ENCODE peak calls at places on chromosomes 13 and 19, in seven cellular contexts. One of them, this sample, is unnamed.
A peak's percentile ranks its signal among the peaks of the same experiment; 100 is the strongest.

GRCh38 chr13:52949044-52949443 is 79.6 kb upstream of the OLFM4 start:
- DNase-seq in CD8-positive, alpha-beta T cell: no peak
- DNase-seq in heart left ventricle: no peak
- DNase-seq in OCI-LY7: no peak
- DNase-seq in PC-3: no peak
- DNase-seq in heart right ventricle: no peak
- DNase-seq in H1: no peak
- DNase-seq in this sample: no peak

GRCh38 chr13:109100705-109101104 is 471.3 kb downstream of the MYO16 start:
- DNase-seq in CD8-positive, alpha-beta T cell: no peak
- DNase-seq in heart left ventricle: no peak
- DNase-seq in OCI-LY7: no peak
- DNase-seq in PC-3: peak; percentile 22
- DNase-seq in heart right ventricle: no peak
- DNase-seq in H1: no peak
- DNase-seq in this sample: no peak

GRCh38 chr13:30332516-30333165 is 25.3 kb upstream of the KATNAL1 start:
- DNase-seq in CD8-positive, alpha-beta T cell: no peak
- DNase-seq in heart left ventricle: no peak
- DNase-seq in OCI-LY7: peak; percentile 65
- DNase-seq in PC-3: peak; percentile 63
- DNase-seq in heart right ventricle: no peak
- DNase-seq in H1: no peak
- DNase-seq in this sample: no peak

GRCh38 chr19:40279761-40280607 is 5.2 kb downstream of the AKT2 start:
- DNase-seq in CD8-positive, alpha-beta T cell: peak; percentile 20
- DNase-seq in heart left ventricle: no peak
- DNase-seq in OCI-LY7: peak; percentile 37
- DNase-seq in PC-3: no peak
- DNase-seq in heart right ventricle: no peak
- DNase-seq in H1: no peak
- DNase-seq in this sample: no peak

GRCh38 chr13:30766957-30767603 is 31.7 kb downstream of the ALOX5AP start:
- DNase-seq in CD8-positive, alpha-beta T cell: no peak
- DNase-seq in heart left ventricle: no peak
- DNase-seq in OCI-LY7: peak; percentile 58
- DNase-seq in PC-3: no peak
- DNase-seq in heart right ventricle: no peak
- DNase-seq in H1: no peak
- DNase-seq in this sample: no peak

GRCh38 chr13:99709134-99709533 is 207.9 kb downstream of the TM9SF2 start:
- DNase-seq in CD8-positive, alpha-beta T cell: no peak
- DNase-seq in heart left ventricle: no peak
- DNase-seq in OCI-LY7: no peak
- DNase-seq in PC-3: no peak
- DNase-seq in heart right ventricle: no peak
- DNase-seq in H1: no peak
- DNase-seq in this sample: no peak

GRCh38 chr13:102870677-102871415 is 25.0 kb downstream of the ERCC5 start:
- DNase-seq in CD8-positive, alpha-beta T cell: peak; percentile 29
- DNase-seq in heart left ventricle: peak; percentile 73
- DNase-seq in OCI-LY7: peak; percentile 43
- DNase-seq in PC-3: peak; percentile 63
- DNase-seq in heart right ventricle: peak; percentile 33
- DNase-seq in H1: peak; percentile 33
- DNase-seq in this sample: peak; percentile 80

GRCh38 chr13:40132249-40132648 is 476.8 kb downstream of the COG6 start:
- DNase-seq in CD8-positive, alpha-beta T cell: no peak
- DNase-seq in heart left ventricle: no peak
- DNase-seq in OCI-LY7: no peak
- DNase-seq in PC-3: no peak
- DNase-seq in heart right ventricle: no peak
- DNase-seq in H1: no peak
- DNase-seq in this sample: no peak

GRCh38 chr13:101346942-101347728 is 69.2 kb downstream of the NALCN start:
- DNase-seq in CD8-positive, alpha-beta T cell: no peak
- DNase-seq in heart left ventricle: no peak
- DNase-seq in OCI-LY7: no peak
- DNase-seq in PC-3: no peak
- DNase-seq in heart right ventricle: no peak
- DNase-seq in H1: no peak
- DNase-seq in this sample: no peak

GRCh38 chr19:15394426-15394825 is 14.8 kb upstream of the AKAP8 start:
- DNase-seq in CD8-positive, alpha-beta T cell: no peak
- DNase-seq in heart left ventricle: no peak
- DNase-seq in OCI-LY7: no peak
- DNase-seq in PC-3: no peak
- DNase-seq in heart right ventricle: no peak
- DNase-seq in H1: no peak
- DNase-seq in this sample: no peak

DNA sequence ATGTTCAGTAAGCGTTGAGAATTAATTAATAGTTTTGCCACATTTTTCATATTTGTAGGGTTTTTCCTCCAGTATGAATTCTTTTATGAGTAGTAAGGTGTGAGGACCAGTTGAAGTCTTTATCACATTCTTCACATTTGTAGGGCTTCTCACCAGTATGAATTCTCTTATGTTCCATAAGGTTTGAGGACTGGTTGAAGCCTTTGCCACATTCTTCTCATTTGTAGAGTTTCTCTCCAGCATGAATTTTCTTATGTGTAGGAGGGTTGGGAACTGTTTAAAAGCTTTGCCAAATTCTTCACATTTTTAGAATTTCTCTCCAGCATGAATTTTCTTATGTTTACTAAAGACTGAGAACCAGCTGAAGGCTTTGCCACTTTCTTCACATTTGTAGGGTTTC is 40.3 kb downstream of the ZNF208 start:
- DNase-seq in CD8-positive, alpha-beta T cell: no peak
- DNase-seq in heart left ventricle: no peak
- DNase-seq in OCI-LY7: no peak
- DNase-seq in PC-3: no peak
- DNase-seq in heart right ventricle: no peak
- DNase-seq in H1: no peak
- DNase-seq in this sample: no peak
- H3K9me3 ChIP-seq in CD8-positive, alpha-beta T cell: peaks cover 24% of the 10 kb centered on the region
- H3K9me3 ChIP-seq in heart left ventricle: peaks cover 21% of the 10 kb centered on the region
- H3K9me3 ChIP-seq in OCI-LY7: peaks cover 23% of the 10 kb centered on the region
- H3K9me3 ChIP-seq in PC-3: peaks cover 42% of the 10 kb centered on the region
- H3K9me3 ChIP-seq in heart right ventricle: peaks cover 94% of the 10 kb centered on the region
- H3K9me3 ChIP-seq in H1: peaks cover 50% of the 10 kb centered on the region
- H3K9me3 ChIP-seq in this sample: peaks cover 3% of the 10 kb centered on the region

DNA sequence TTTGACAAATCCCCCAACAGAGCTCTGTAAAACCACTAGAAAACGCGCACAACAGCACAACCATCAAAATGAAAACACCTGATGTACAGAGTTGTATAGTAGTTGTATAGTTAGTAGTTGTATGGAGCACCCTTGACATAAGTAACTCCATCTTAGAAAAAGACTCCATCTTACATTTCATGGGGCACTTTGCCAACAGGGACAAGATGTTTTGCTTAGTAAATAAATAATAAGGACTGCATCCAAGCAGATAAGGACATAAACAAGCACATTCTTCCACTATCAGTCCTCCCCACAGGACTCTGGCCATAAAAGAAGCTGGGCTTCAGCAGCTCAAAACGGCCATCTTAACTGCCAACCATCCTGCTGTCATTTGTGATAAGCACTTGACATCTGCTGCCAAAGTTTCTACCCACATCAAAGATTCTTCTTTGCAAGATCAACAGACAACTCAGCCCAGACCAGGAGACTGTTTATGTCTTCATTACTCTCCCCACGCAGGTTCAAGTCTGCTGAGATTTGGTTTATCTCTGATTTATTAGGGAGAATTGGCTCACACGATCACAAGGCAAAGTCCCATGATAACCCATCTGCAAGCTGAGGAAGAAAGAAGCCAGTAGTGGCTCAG is 20.7 kb upstream of the ZNF331 start:
- DNase-seq in CD8-positive, alpha-beta T cell: no peak
- DNase-seq in heart left ventricle: no peak
- DNase-seq in OCI-LY7: no peak
- DNase-seq in PC-3: no peak
- DNase-seq in heart right ventricle: no peak
- DNase-seq in H1: no peak
- DNase-seq in this sample: no peak
- H3K4me3 ChIP-seq in CD8-positive, alpha-beta T cell: no peak overlapping the region
- H3K4me3 ChIP-seq in heart left ventricle: no peak overlapping the region
- H3K4me3 ChIP-seq in OCI-LY7: no peak overlapping the region
- H3K4me3 ChIP-seq in PC-3: no peak overlapping the region
- H3K4me3 ChIP-seq in heart right ventricle: no peak overlapping the region
- H3K4me3 ChIP-seq in H1: no peak overlapping the region
- H3K4me3 ChIP-seq in this sample: no peak overlapping the region

GRCh38 chr19:5826531-5827341 is 12.8 kb downstream of the FUT6 start:
- DNase-seq in CD8-positive, alpha-beta T cell: no peak
- DNase-seq in heart left ventricle: peak; percentile 78
- DNase-seq in OCI-LY7: peak; percentile 94
- DNase-seq in PC-3: peak; percentile 81
- DNase-seq in heart right ventricle: peak; percentile 71
- DNase-seq in H1: no peak
- DNase-seq in this sample: peak; percentile 90
- TF ChIP-seq CTCF in CD8-positive, alpha-beta T cell: no peak
- TF ChIP-seq CTCF in heart left ventricle: peak; percentile 20
- TF ChIP-seq CTCF in OCI-LY7: peak; percentile 36
- TF ChIP-seq CTCF in PC-3: peak; percentile 58
- TF ChIP-seq CTCF in heart right ventricle: no peak
- TF ChIP-seq CTCF in H1: peak; percentile 39
- TF ChIP-seq CTCF in this sample: peak; percentile 25

DNA sequence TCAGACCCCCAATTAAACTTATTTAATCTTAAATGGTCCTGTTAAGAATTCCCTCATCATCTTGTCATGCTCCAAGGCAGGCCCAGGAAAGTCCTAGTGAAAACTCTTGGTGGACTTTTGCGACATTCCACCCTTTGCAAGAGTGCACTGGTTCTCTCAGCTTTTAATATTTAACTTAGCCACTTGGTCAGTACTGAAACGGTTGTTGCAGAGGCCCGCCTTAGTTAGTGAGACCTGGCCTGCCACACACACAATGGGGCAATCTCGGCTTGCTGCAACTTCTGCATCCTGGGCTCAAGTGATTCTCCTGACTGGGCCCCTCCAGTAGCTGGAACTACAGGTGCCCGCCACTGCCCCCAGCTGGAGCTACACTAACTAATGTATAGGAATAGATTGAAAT is 1366.0 kb downstream of the UQCRFS1 start:
- DNase-seq in CD8-positive, alpha-beta T cell: no peak
- DNase-seq in heart left ventricle: no peak
- DNase-seq in OCI-LY7: no peak
- DNase-seq in PC-3: no peak
- DNase-seq in heart right ventricle: no peak
- DNase-seq in H1: no peak
- DNase-seq in this sample: no peak
- H3K9me3 ChIP-seq in CD8-positive, alpha-beta T cell: peaks cover 9% of the 10 kb centered on the region
- H3K9me3 ChIP-seq in heart left ventricle: no peaks in the 10 kb centered on the region
- H3K9me3 ChIP-seq in OCI-LY7: no peaks in the 10 kb centered on the region
- H3K9me3 ChIP-seq in PC-3: no peaks in the 10 kb centered on the region
- H3K9me3 ChIP-seq in heart right ventricle: no peaks in the 10 kb centered on the region
- H3K9me3 ChIP-seq in H1: peaks cover 75% of the 10 kb centered on the region
- H3K9me3 ChIP-seq in this sample: no peaks in the 10 kb centered on the region

DNA sequence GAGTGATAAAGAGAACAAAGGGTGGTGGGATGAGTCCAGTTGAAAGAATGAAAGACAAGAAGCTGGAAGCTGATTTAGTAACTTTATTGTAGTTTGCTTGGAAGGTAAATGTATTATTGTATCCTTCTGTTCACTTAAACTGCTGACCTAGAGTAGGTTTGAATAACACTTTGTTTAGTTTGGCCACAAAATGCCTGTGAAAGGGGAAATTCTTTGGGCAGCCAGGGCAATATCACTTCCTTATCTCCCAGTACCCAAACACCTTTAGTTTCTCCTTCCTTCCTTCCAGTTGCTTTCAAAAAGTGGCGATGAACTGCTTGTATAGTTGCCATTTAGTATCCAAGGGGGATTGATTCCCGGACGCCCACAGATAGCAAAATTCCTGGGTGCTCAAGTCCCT is 120.1 kb downstream of the PAN3 start:
- DNase-seq in CD8-positive, alpha-beta T cell: no peak
- DNase-seq in heart left ventricle: no peak
- DNase-seq in OCI-LY7: no peak
- DNase-seq in PC-3: no peak
- DNase-seq in heart right ventricle: no peak
- DNase-seq in H1: no peak
- DNase-seq in this sample: no peak
- H3K4me3 ChIP-seq in CD8-positive, alpha-beta T cell: no peak overlapping the region
- H3K4me3 ChIP-seq in heart left ventricle: no peak overlapping the region
- H3K4me3 ChIP-seq in OCI-LY7: no peak overlapping the region
- H3K4me3 ChIP-seq in PC-3: no peak overlapping the region
- H3K4me3 ChIP-seq in heart right ventricle: no peak overlapping the region
- H3K4me3 ChIP-seq in H1: no peak overlapping the region
- H3K4me3 ChIP-seq in this sample: no peak overlapping the region

This sample was measured in cardiac muscle cell.